ENCODE peak calls at places on chromosome 3, in eight cellular contexts. G, J, V, T, B, S, N and L are unnamed samples.

GRCh38 chr3:56205406-56205805 is 262.9 kb downstream of the ERC2 start:
- DNase-seq in V (no peak), B (no peak), J (no peak), T (no peak), S (no peak), G (no peak), N (no peak), L (no peak)

GRCh38 chr3:171088984-171089754 is 62.6 kb upstream of the SLC2A2 start:
- DNase-seq in S (peak; percentile 92), G (no peak), V (no peak), J (peak; percentile 89), T (peak; percentile 13), B (peak; percentile 86), N (peak; percentile 95), L (peak; percentile 95)

GRCh38 chr3:128438488-128439072 is 28.1 kb downstream of the DNAJB8 start:
- DNase-seq in G (no peak), J (no peak), N (no peak), B (no peak), V (no peak), T (peak; percentile 4), S (no peak), L (no peak)

GRCh38 chr3:44198265-44198956 is 43.3 kb upstream of the TOPAZ1 start:
- DNase-seq in V (peak; percentile 19), N (peak; percentile 68), J (peak; percentile 79), G (peak; percentile 63), T (peak; percentile 43), S (peak; percentile 63), B (peak; percentile 77), L (peak; percentile 67)

GRCh38 chr3:18027161-18027939 is 284.9 kb upstream of the TBC1D5 start:
- DNase-seq in G (no peak), S (peak; percentile 16), N (peak; percentile 1), T (no peak), V (no peak), B (no peak), J (no peak), L (no peak)

GRCh38 chr3:120568624-120569023 is 27.5 kb upstream of the NDUFB4 start:
- DNase-seq in B (no peak), J (peak; percentile 48), V (no peak), T (no peak), N (peak; percentile 50), S (peak; percentile 27), G (no peak), L (peak; percentile 36)

GRCh38 chr3:98577178-98577895 is 16.1 kb downstream of the CPOX start:
- DNase-seq in T (no peak), G (no peak), J (peak; percentile 49), N (peak; percentile 73), V (no peak), B (no peak), S (peak; percentile 85), L (peak; percentile 67)

GRCh38 chr3:165464736-165465135 is 268.6 kb upstream of the SLITRK3 start:
- DNase-seq in N (peak; percentile 34), J (peak; percentile 90), S (peak; percentile 2), B (peak; percentile 69), V (no peak), G (no peak), T (no peak), L (peak; percentile 88)